ENCODE peak calls at places on chromosomes 11 and 22, in five cellular contexts. G, T, J, Z and X are unnamed samples.

GRCh38 chr11:8059571-8060011 is 21.4 kb upstream of the TUB start:
- DNase-seq in G (no peak), Z (no peak), J (no peak), T (no peak), X (no peak)

GRCh38 chr22:49186293-49186692 is 641.4 kb downstream of the BRD1 start:
- DNase-seq in G (no peak), J (no peak), T (no peak), Z (no peak), X (no peak)

GRCh38 chr11:1761857-1762536 is 1.7 kb downstream of the CTSD start:
- DNase-seq in G (no peak), T (no peak), J (no peak), Z (no peak), X (no peak)

GRCh38 chr22:36435516-36436415 is 45.7 kb downstream of the TXN2 start:
- DNase-seq in J (peak), G (no peak), T (no peak), Z (no peak), X (no peak)

GRCh38 chr11:68380786-68381622 is 68.6 kb downstream of the LRP5 start:
- DNase-seq in J (no peak), Z (no peak), T (peak), G (no peak), X (no peak)

GRCh38 chr11:90646266-90646665 is 423.4 kb upstream of the CHORDC1 start:
- DNase-seq in J (no peak), Z (no peak), G (no peak), T (no peak), X (no peak)

GRCh38 chr11:110311783-110312578 is 15.6 kb upstream of the RDX start:
- DNase-seq in G (peak), J (no peak), T (no peak), Z (no peak), X (no peak)

GRCh38 chr11:6610591-6610990 is 1.4 kb downstream of the TAF10 start:
- DNase-seq in Z (no peak), T (no peak), J (peak), G (no peak), X (no peak)

GRCh38 chr22:21889251-21889990 is 22.0 kb upstream of the MAPK1 start:
- DNase-seq in J (no peak), T (no peak), Z (no peak), G (no peak), X (no peak)

GRCh38 chr22:31244943-31245451 is 32.9 kb downstream of the LIMK2 start:
- DNase-seq in G (no peak), J (no peak), Z (no peak), T (no peak), X (no peak)

GRCh38 chr22:47298017-47298820 is 535.8 kb downstream of the TBC1D22A start:
- DNase-seq in J (no peak), T (no peak), Z (no peak), G (no peak), X (no peak)